ENCODE peak calls at places on chromosomes 5 and 9, in nine cellular contexts. P is GM12891, K is transverse colon, A is Panc1, O is GM12878, F is HL-60, Y is GM12892, Z is suprapubic skin, Q is stomach. D is an unnamed sample.
A peak's percentile ranks its signal among the peaks of the same experiment; 100 is the strongest.

GRCh38 chr5:149488645-149489306 is 62.5 kb downstream of the CSNK1A1 start:
- DNase-seq in O (no peak), Q (no peak), Y (no peak), F (no peak), A (no peak), Z (no peak), P (no peak), K (peak; percentile 36), D (no peak)

GRCh38 chr5:124592891-124593290 is 153.5 kb downstream of the ZNF608 start:
- DNase-seq in K (no peak), Q (no peak), Y (no peak), P (no peak), O (no peak), Z (no peak), A (no peak), F (no peak), D (no peak)

GRCh38 chr9:135048758-135049284 is 38.6 kb upstream of the OLFM1 start:
- DNase-seq in K (no peak), Z (no peak), F (no peak), A (no peak), P (no peak), Y (no peak), Q (peak; percentile 21), O (no peak), D (peak; percentile 38)

GRCh38 chr9:82675102-82675501 is 387.8 kb downstream of the RASEF start:
- DNase-seq in Q (no peak), F (no peak), O (no peak), K (no peak), P (no peak), Z (no peak), Y (no peak), A (no peak), D (no peak)

GRCh38 chr5:146130440-146131045 is 25.2 kb upstream of the PLAC8L1 start:
- DNase-seq in Q (no peak), Z (no peak), Y (no peak), O (no peak), K (no peak), F (no peak), P (no peak), A (peak; percentile 4), D (no peak)

GRCh38 chr9:14769235-14769580 is 46.7 kb upstream of the CER1 start:
- DNase-seq in K (no peak), P (no peak), O (no peak), Y (no peak), A (peak; percentile 10), F (peak; percentile 1), Q (no peak), Z (no peak), D (no peak)

GRCh38 chr5:155394727-155395126 is 381.2 kb downstream of the KIF4B start:
- DNase-seq in Y (no peak), O (no peak), Q (no peak), A (no peak), F (no peak), Z (no peak), P (no peak), K (no peak), D (no peak)

GRCh38 chr5:67009028-67009427 is 187.6 kb downstream of the CD180 start:
- DNase-seq in K (no peak), P (no peak), Q (no peak), A (no peak), Y (no peak), F (no peak), O (no peak), Z (no peak), D (no peak)

GRCh38 chr5:123776761-123777160 is 264.8 kb downstream of the CSNK1G3 start:
- DNase-seq in Y (no peak), O (no peak), Z (no peak), K (no peak), P (no peak), F (no peak), A (no peak), Q (no peak), D (no peak)

GRCh38 chr5:147782053-147783028 is at the start of gene JAKMIP2:
- DNase-seq in Y (peak; percentile 5), K (peak; percentile 42), F (peak; percentile 8), Z (no peak), Q (peak; percentile 45), A (no peak), O (peak; percentile 7), P (peak; percentile 9), D (peak; percentile 76)

GRCh38 chr5:6734243-6734695 is 21.0 kb downstream of the TENT4A start:
- DNase-seq in Y (no peak), K (no peak), F (no peak), O (no peak), Z (peak; percentile 48), Q (no peak), P (no peak), A (no peak), D (peak; percentile 72)

GRCh38 chr9:133654736-133655657 is 18.8 kb downstream of the DBH start:
- DNase-seq in K (no peak), F (no peak), Z (no peak), P (no peak), O (no peak), Y (no peak), A (no peak), Q (no peak), D (no peak)

GRCh38 chr5:616342-617039 is 4.4 kb downstream of the CEP72 start:
- DNase-seq in F (no peak), Y (no peak), P (no peak), Z (peak; percentile 29), K (no peak), A (no peak), Q (no peak), O (no peak), D (no peak)

GRCh38 chr5:8908055-8908683 is 637.7 kb downstream of the SEMA5A start:
- DNase-seq in Y (no peak), P (peak; percentile 2), Q (no peak), Z (no peak), K (peak; percentile 26), F (peak; percentile 6), A (peak; percentile 35), O (no peak), D (no peak)

GRCh38 chr5:157592594-157592993 is 17.0 kb upstream of the ADAM19 start:
- DNase-seq in K (no peak), Y (no peak), F (no peak), O (no peak), Q (no peak), Z (no peak), A (no peak), P (no peak), D (no peak)

GRCh38 chr5:34517249-34517648 is 138.9 kb upstream of the RAI14 start:
- DNase-seq in Z (no peak), K (no peak), O (no peak), Y (no peak), Q (no peak), P (no peak), F (no peak), A (no peak), D (no peak)

GRCh38 chr5:149445739-149446369 is 66.8 kb upstream of the IL17B start:
- DNase-seq in O (no peak), Z (no peak), P (no peak), Y (no peak), A (no peak), Q (no peak), K (no peak), F (no peak), D (peak; percentile 94)

GRCh38 chr5:57805732-57806131 is 323.1 kb upstream of the ACTBL2 start:
- DNase-seq in Z (no peak), Q (no peak), O (no peak), F (no peak), Y (no peak), P (no peak), A (no peak), K (no peak), D (no peak)

GRCh38 chr9:111178361-111179043 is 140.2 kb upstream of the LPAR1 start:
- DNase-seq in Z (no peak), K (no peak), Y (no peak), O (no peak), Q (no peak), A (no peak), F (no peak), P (no peak), D (no peak)
- TF ChIP-seq POLR2AphosphoS5 in Z (no peak), K (no peak), Y (no peak), O (no peak), Q (no peak), A (no peak), F (no peak), P (no peak), D (no peak)

GRCh38 chr5:30832519-30832918 is 361.0 kb upstream of the CDH6 start:
- DNase-seq in Z (no peak), O (no peak), F (no peak), K (no peak), P (no peak), Y (no peak), Q (no peak), A (no peak), D (no peak)

GRCh38 chr5:30831605-30832004 is 361.9 kb upstream of the CDH6 start:
- DNase-seq in K (no peak), A (no peak), Z (no peak), Q (no peak), O (no peak), F (no peak), Y (no peak), P (no peak), D (no peak)

GRCh38 chr5:30831123-30831522 is 362.4 kb upstream of the CDH6 start:
- DNase-seq in Y (no peak), A (no peak), F (no peak), K (no peak), Q (no peak), Z (no peak), O (no peak), P (no peak), D (no peak)
- TF ChIP-seq POLR2AphosphoS5 in Y (no peak), A (no peak), F (no peak), K (no peak), Q (no peak), Z (no peak), O (no peak), P (no peak), D (no peak)

GRCh38 chr5:102296229-102296817 is at the start of gene SLCO4C1:
- DNase-seq in F (peak; percentile 89), O (peak; percentile 57), P (peak; percentile 66), Z (no peak), A (peak; percentile 28), Y (peak; percentile 59), K (peak; percentile 89), Q (peak; percentile 69), D (peak; percentile 72)
- TF ChIP-seq POLR2AphosphoS5 in F (no peak), O (no peak), P (no peak), Z (no peak), A (no peak), Y (no peak), K (no peak), Q (no peak), D (no peak)

DNA sequence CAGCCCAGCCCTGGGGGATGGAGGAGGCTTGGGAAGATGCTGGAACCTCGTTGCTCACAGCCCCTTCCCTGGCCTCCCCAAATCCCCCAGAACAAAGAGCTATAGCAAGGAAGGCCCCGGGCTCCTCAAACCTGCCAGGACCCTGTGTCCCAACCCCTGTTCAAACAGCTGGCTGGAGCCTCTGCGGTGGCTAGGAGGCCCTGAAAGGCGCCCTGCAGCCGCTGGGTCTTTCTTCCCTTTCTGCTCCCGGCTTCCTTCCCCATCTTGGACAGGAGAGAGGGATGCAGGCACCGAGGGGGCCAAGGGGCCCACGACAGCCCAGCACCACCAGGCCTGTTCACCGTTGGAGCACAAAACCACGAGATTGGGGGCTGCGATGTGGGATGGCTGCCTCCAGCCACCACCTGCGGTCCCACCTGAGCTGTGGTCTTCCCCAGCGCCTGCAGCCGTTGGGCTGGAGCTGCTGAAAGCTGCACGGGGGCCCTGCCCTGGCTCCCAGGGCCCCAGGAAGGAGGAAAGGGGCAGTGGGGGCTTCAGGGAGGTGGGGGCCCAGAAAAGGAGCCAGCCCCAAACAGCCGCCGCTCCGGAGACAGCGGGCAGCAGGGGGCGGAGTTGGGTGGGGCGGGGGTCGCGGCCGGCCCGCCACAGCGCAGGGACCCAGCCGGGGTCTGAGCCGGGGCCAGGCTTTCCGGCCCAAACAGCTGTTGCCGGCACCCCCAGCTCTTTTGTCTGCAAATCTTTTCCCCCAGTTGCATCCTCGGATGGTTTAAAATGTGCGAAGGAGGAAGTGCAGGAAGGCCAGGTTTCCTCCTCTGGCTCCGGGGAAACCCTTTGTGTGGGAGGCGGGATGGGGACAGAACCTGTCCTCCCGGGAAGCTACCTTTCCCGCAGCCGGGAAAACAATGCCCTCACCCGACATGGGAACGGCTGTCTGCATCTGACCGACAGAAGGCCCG is 16.1 kb downstream of the NOTCH1 start:
- DNase-seq in Y (no peak), A (no peak), K (no peak), Z (no peak), O (no peak), P (no peak), F (peak; percentile 56), Q (no peak), D (no peak)
- TF ChIP-seq POLR2AphosphoS5 in Y (no peak), A (no peak), K (no peak), Z (no peak), O (no peak), P (no peak), F (peak; percentile 33), Q (no peak), D (no peak)

D was measured in sigmoid colon.